ENCODE peak calls at places on chromosomes 11 and 22, in eight cellular contexts. K, M, P, N, J, S, F and Q are unnamed samples.
A peak's percentile ranks its signal among the peaks of the same experiment; 100 is the strongest.

GRCh38 chr22:33350961-33351360 is 292.8 kb upstream of the SYN3 start:
- DNase-seq in K (no peak), M (no peak), P (no peak), N (no peak), J (no peak), S (no peak), F (no peak), Q (no peak)

GRCh38 chr11:71209656-71210055 is 42.7 kb downstream of the SHANK2 start:
- DNase-seq in K (no peak), M (no peak), P (no peak), N (no peak), J (no peak), S (no peak), F (no peak), Q (no peak)

GRCh38 chr11:78886616-78887015 is 312.0 kb upstream of the NARS2 start:
- DNase-seq in K (no peak), M (no peak), P (no peak), N (no peak), J (peak; percentile 64), S (no peak), F (peak; percentile 83), Q (no peak)

GRCh38 chr22:20089977-20090729 is 10.1 kb downstream of the DGCR8 start:
- DNase-seq in K (peak; percentile 39), M (no peak), P (no peak), N (no peak), J (peak; percentile 77), S (no peak), F (no peak), Q (no peak)

GRCh38 chr11:65411681-65412070 is 10.9 kb upstream of the NEAT1 start:
- DNase-seq in K (peak; percentile 39), M (no peak), P (peak; percentile 14), N (no peak), J (no peak), S (no peak), F (no peak), Q (no peak)

GRCh38 chr11:105244157-105244820 is 104.7 kb upstream of the CARD18 start:
- DNase-seq in K (no peak), M (no peak), P (no peak), N (no peak), J (peak; percentile 98), S (peak; percentile 43), F (peak; percentile 93), Q (no peak)

GRCh38 chr11:17459211-17459610 is 17.4 kb downstream of the ABCC8 start:
- DNase-seq in K (no peak), M (no peak), P (no peak), N (no peak), J (no peak), S (no peak), F (no peak), Q (no peak)

GRCh38 chr11:66727282-66727882 is 1.6 kb downstream of the SPTBN2 start:
- DNase-seq in K (peak; percentile 78), M (no peak), P (no peak), N (no peak), J (peak; percentile 11), S (no peak), F (peak; percentile 47), Q (peak; percentile 58)

GRCh38 chr11:119093951-119094815 is 7.5 kb downstream of the DPAGT1 start:
- DNase-seq in K (peak; percentile 82), M (peak; percentile 45), P (no peak), N (peak; percentile 64), J (peak; percentile 38), S (no peak), F (peak; percentile 45), Q (peak; percentile 49)

GRCh38 chr22:19275513-19275912 is 16.0 kb downstream of the CLTCL1 start:
- DNase-seq in K (no peak), M (no peak), P (no peak), N (no peak), J (no peak), S (no peak), F (no peak), Q (no peak)

GRCh38 chr11:3085052-3085451 is 27.8 kb upstream of the CARS1 start:
- DNase-seq in K (peak; percentile 2), M (no peak), P (no peak), N (no peak), J (no peak), S (no peak), F (no peak), Q (no peak)

GRCh38 chr11:11980841-11981308 is 27.6 kb downstream of the DKK3 start:
- DNase-seq in K (no peak), M (no peak), P (no peak), N (no peak), J (peak; percentile 55), S (no peak), F (no peak), Q (no peak)

DNA sequence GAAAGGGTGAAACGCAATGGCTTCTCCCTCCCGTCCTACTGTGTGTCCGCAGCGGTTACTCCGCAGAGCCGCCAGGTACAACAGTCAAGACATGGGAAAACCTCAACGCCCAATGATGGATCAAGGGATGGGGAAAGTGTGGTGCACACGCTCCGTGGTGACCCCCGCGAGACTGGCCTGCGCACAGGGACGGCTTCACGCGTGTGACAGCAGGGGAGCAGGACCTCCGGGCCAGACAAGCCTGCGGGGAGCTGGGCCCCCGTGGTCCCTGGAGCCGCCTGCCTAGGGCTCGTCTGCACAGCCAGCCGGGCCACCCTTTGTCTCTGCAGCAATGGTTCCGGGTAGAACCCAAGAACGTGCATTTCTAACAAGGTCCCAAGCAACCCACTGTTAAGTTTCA is 31.7 kb upstream of the MOB2 start:
- DNase-seq in K (peak; percentile 43), M (no peak), P (peak; percentile 10), N (no peak), J (no peak), S (no peak), F (no peak), Q (no peak)
- H3K4me1 ChIP-seq in K (no peaks in the 10 kb centered on the region), M (peaks cover 5% of the 10 kb centered on the region), P (peaks cover 99% of the 10 kb centered on the region), N (peaks cover 12% of the 10 kb centered on the region), J (peaks cover 19% of the 10 kb centered on the region), S (peaks cover 53% of the 10 kb centered on the region), F (peaks cover 9% of the 10 kb centered on the region), Q (peaks cover 2% of the 10 kb centered on the region)

DNA sequence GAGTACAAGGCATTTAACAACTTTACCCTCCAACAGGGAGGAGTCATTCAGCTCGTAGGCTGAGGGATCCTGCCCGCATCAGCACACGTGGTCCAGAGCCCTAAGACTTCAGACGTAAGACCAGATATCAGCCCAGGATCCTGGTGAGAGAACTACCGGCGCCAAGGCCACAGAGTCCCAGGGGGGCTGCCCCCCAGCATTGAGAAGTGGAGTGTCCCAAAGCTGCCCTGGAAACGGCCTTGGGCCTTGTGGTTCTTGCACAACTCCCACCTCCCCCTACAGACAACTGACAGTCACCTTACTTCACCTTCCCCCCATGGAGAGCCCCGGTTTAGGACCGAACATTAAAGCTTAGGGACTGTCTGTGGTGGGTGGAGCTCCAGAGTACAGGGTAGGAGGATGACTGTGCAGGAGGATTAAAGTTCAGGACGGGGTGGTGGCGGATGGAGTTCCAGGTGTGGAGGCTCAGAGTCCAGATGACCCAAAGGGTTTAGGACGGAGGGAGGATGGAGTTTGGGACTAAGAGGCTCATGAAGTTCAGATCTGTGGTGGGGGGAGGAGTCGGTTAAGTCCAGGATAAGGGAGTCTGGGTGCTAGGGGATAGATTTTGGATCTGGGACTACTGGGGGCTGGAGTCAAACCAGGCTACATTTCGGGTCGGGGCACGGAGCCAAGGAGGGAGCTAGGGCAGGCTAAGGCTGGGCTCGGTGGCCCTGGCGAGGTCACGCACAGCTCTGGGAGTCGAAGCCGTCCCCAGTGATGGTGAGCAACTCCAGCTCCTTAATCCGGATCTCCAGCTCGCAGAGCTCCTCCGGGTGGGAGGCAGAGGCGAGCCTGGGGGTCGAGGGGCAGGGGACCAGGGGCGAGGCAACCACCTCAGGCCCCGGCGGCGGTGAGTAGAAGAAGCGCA is 856 bp downstream of the C11orf91 start:
- DNase-seq in K (peak; percentile 86), M (peak; percentile 82), P (peak; percentile 57), N (peak; percentile 84), J (no peak), S (no peak), F (no peak), Q (no peak)
- H3K4me3 ChIP-seq in K (no peak overlapping the region), M (peak overlapping the region; percentile 45), P (peak overlapping the region; percentile 69), N (peak overlapping the region; percentile 69), J (peak overlapping the region; percentile 65), S (peak overlapping the region; percentile 59), F (peak overlapping the region; percentile 74), Q (peak overlapping the region; percentile 85)

DNA sequence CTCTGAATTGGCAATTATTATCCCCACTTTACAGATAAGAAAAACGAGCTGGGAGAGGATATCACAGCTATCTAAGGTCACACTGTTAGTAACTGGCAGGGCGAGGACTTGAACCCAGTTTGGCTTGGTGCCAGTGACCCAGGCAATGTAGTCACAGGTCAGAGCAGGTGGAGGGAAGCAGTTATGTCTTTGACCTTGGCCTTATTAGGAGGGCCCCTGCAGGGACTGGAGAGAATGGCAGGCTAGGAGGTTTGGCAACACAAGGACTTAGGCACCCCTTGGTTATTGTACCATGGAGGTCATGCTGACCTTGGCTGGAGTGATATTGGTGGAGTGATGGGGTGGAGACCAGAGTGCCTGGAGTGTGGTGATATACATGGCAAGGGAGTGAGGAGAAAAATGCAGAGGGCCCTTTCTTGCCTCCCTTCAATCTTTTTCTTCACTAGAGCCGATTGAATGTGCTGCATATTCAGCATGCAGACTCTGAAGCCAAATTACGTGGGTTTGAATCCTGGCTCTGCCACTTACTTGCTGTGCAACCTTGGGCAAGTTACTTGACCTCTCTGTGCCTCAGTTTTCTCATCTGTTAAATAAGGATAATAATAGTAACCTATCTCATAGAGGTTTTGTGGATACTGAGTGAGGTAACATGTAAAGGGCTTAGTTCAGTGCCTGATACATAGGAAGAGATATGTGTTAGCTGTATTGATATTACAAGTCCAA is 92.7 kb upstream of the TBCEL start:
- DNase-seq in K (no peak), M (no peak), P (no peak), N (no peak), J (no peak), S (no peak), F (no peak), Q (no peak)
- TF ChIP-seq CTCF in K (no peak), M (no peak), P (no peak), N (no peak), J (no peak), S (no peak), F (no peak), Q (peak; percentile 26)

GRCh38 chr11:122706689-122707088 is 51.2 kb downstream of the UBASH3B start:
- DNase-seq in K (no peak), M (no peak), P (no peak), N (no peak), J (peak; percentile 87), S (no peak), F (no peak), Q (peak; percentile 32)

GRCh38 chr11:122709042-122709760 is 53.7 kb downstream of the UBASH3B start:
- DNase-seq in K (no peak), M (no peak), P (no peak), N (no peak), J (peak; percentile 82), S (no peak), F (peak; percentile 49), Q (no peak)

GRCh38 chr11:122705396-122705795 is 49.9 kb downstream of the UBASH3B start:
- DNase-seq in K (no peak), M (no peak), P (no peak), N (no peak), J (no peak), S (no peak), F (no peak), Q (no peak)

GRCh38 chr11:122706261-122706660 is 50.7 kb downstream of the UBASH3B start:
- DNase-seq in K (no peak), M (no peak), P (no peak), N (no peak), J (peak; percentile 78), S (no peak), F (peak; percentile 41), Q (peak; percentile 73)

DNA sequence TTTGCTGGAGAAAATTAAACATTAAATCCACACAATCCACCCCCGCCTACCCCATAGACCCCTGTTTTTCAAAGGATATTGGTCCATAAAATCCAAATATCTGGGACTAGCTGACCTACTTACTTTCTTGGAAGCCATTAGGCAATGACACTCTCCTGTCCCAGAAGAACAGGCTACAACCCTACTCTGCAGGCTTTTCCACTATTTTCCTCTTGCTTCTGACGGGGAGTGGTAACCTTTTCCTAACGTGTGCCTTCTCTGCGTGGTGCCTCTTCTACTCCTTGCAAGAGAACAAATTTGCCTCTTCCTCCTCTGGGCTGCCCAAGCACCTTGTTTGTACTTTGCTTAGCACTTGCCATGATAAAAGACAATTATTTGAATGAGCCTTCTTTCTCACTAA is 51.6 kb downstream of the UBASH3B start:
- DNase-seq in K (no peak), M (no peak), P (no peak), N (no peak), J (no peak), S (no peak), F (no peak), Q (no peak)
- H3K4me1 ChIP-seq in K (no peaks in the 10 kb centered on the region), M (no peaks in the 10 kb centered on the region), P (no peaks in the 10 kb centered on the region), N (no peaks in the 10 kb centered on the region), J (peaks cover 32% of the 10 kb centered on the region), S (no peaks in the 10 kb centered on the region), F (no peaks in the 10 kb centered on the region), Q (peaks cover 35% of the 10 kb centered on the region)